ENCODE peak calls at places on chromosome 13, in six cellular contexts. K is RWPE1; T is germinal center; R is posterior vena cava; D is epithelial cell of esophagus; B is stimulated activated CD4-positive, alpha-beta T cell treated with anti-CD3 and anti-CD28 coated beads, Interleukin-15, amount 100 ng/mL, for 24 hours. Y is an unnamed sample.

GRCh38 chr13:50410921-50411712 is 395.9 kb downstream of the KCNRG start:
- DNase-seq in K (peak), T (no peak), R (peak), D (peak), B (peak), Y (peak)

GRCh38 chr13:91167706-91168459 is 179.6 kb upstream of the MIR17HG start:
- DNase-seq in K (no peak), T (no peak), R (no peak), D (no peak), B (no peak), Y (no peak)

GRCh38 chr13:74035881-74036280 is 98.3 kb downstream of the KLF12 start:
- DNase-seq in K (no peak), T (no peak), R (no peak), D (peak), B (no peak), Y (no peak)

GRCh38 chr13:33524086-33524485 is 238.5 kb upstream of the STARD13 start:
- DNase-seq in K (no peak), T (no peak), R (no peak), D (no peak), B (no peak), Y (no peak)

GRCh38 chr13:97911311-97912138 is 42.0 kb upstream of the IPO5 start:
- DNase-seq in K (no peak), T (peak), R (no peak), D (peak), B (peak), Y (no peak)

GRCh38 chr13:113170503-113170902 is 12.1 kb downstream of the PROZ start:
- DNase-seq in K (no peak), T (no peak), R (no peak), D (no peak), B (no peak), Y (no peak)

GRCh38 chr13:39892731-39893293 is 237.3 kb downstream of the COG6 start:
- DNase-seq in K (no peak), T (no peak), R (no peak), D (no peak), B (peak), Y (no peak)

GRCh38 chr13:29868581-29868980 is 18.2 kb upstream of the UBL3 start:
- DNase-seq in K (no peak), T (no peak), R (no peak), D (no peak), B (no peak), Y (no peak)

GRCh38 chr13:112457485-112457884 is 81.3 kb downstream of the SPACA7 start:
- DNase-seq in K (peak), T (no peak), R (peak), D (peak), B (no peak), Y (no peak)

GRCh38 chr13:61275740-61276139 is 139.9 kb downstream of the PCDH20 start:
- DNase-seq in K (no peak), T (no peak), R (no peak), D (no peak), B (no peak), Y (no peak)

GRCh38 chr13:112729408-112729807 is 39.6 kb downstream of the ATP11A start:
- DNase-seq in K (no peak), T (no peak), R (peak), D (no peak), B (no peak), Y (peak)

GRCh38 chr13:32911506-32911905 is 104.7 kb upstream of the KL start:
- DNase-seq in K (peak), T (peak), R (no peak), D (peak), B (peak), Y (no peak)

GRCh38 chr13:42007844-42008243 is 40.6 kb upstream of the DGKH start:
- DNase-seq in K (no peak), T (no peak), R (no peak), D (peak), B (no peak), Y (no peak)

GRCh38 chr13:42364613-42365000 is 92.7 kb downstream of the AKAP11 start:
- DNase-seq in K (no peak), T (no peak), R (no peak), D (peak), B (no peak), Y (no peak)

GRCh38 chr13:113545931-113546516 is 38.5 kb upstream of the TFDP1 start:
- DNase-seq in K (no peak), T (no peak), R (peak), D (no peak), B (no peak), Y (peak)

GRCh38 chr13:110068176-110068473 is 238.8 kb downstream of the COL4A1 start:
- DNase-seq in K (no peak), T (no peak), R (no peak), D (no peak), B (no peak), Y (no peak)

GRCh38 chr13:45416521-45417125 is 1.6 kb downstream of the SLC25A30 start:
- DNase-seq in K (no peak), T (no peak), R (no peak), D (no peak), B (no peak), Y (no peak)

GRCh38 chr13:91739751-91740150 is 341.3 kb downstream of the GPC5 start:
- DNase-seq in K (no peak), T (no peak), R (no peak), D (no peak), B (no peak), Y (no peak)

GRCh38 chr13:37709318-37709717 is 110.8 kb upstream of the POSTN start:
- DNase-seq in K (no peak), T (no peak), R (no peak), D (peak), B (no peak), Y (no peak)

GRCh38 chr13:29594710-29595379 is 643 bp downstream of the SLC7A1 start:
- DNase-seq in K (peak), T (peak), R (peak), D (peak), B (peak), Y (peak)

GRCh38 chr13:52695856-52696255 is 43.2 kb downstream of the SUGT1 start:
- DNase-seq in K (no peak), T (no peak), R (no peak), D (peak), B (peak), Y (no peak)

GRCh38 chr13:23715762-23716235 is 145.6 kb downstream of the TNFRSF19 start:
- DNase-seq in K (no peak), T (no peak), R (no peak), D (peak), B (peak), Y (no peak)

GRCh38 chr13:49806126-49806536 is 13.6 kb upstream of the KPNA3 start:
- DNase-seq in K (peak), T (no peak), R (no peak), D (peak), B (no peak), Y (no peak)

GRCh38 chr13:74361274-74361673 is 227.1 kb upstream of the KLF12 start:
- DNase-seq in K (no peak), T (no peak), R (no peak), D (no peak), B (no peak), Y (no peak)

GRCh38 chr13:22173605-22174004 is 502.7 kb downstream of the FGF9 start:
- DNase-seq in K (peak), T (no peak), R (no peak), D (peak), B (no peak), Y (no peak)

GRCh38 chr13:20405691-20406090 is 120.0 kb downstream of the CRYL1 start:
- DNase-seq in K (peak), T (no peak), R (peak), D (peak), B (no peak), Y (no peak)

GRCh38 chr13:92994056-92994455 is 232.6 kb upstream of the GPC6 start:
- DNase-seq in K (peak), T (no peak), R (no peak), D (peak), B (no peak), Y (no peak)